ENCODE peak calls at places on chromosomes 6 and 20, in seven cellular contexts. U is endothelial cell of umbilical vein; K is neuronal stem cell; Z is CD8-positive, alpha-beta memory T cell; Y is AG04450; C is astrocyte of the cerebellum; B is brain microvascular endothelial cell. A is an unnamed sample.

GRCh38 chr20:17782768-17783167 is 83.0 kb downstream of the BANF2 start:
- DNase-seq in U (no peak), K (no peak), Z (no peak), Y (no peak), C (no peak), B (no peak), A (no peak)

GRCh38 chr20:39009348-39009747 is 47.2 kb downstream of the DHX35 start:
- DNase-seq in U (peak; percentile 23), K (no peak), Z (no peak), Y (no peak), C (no peak), B (no peak), A (no peak)

GRCh38 chr6:80094017-80094416 is 12.5 kb upstream of the BCKDHB start:
- DNase-seq in U (peak; percentile 38), K (peak; percentile 3), Z (no peak), Y (no peak), C (no peak), B (peak; percentile 3), A (no peak)

GRCh38 chr20:50071039-50071888 is 41.7 kb downstream of the UBE2V1 start:
- DNase-seq in U (peak; percentile 85), K (peak; percentile 88), Z (peak; percentile 88), Y (peak; percentile 38), C (peak; percentile 44), B (peak; percentile 63), A (no peak)

GRCh38 chr6:1423578-1423977 is 34.2 kb downstream of the FOXF2 start:
- DNase-seq in U (no peak), K (no peak), Z (no peak), Y (no peak), C (no peak), B (no peak), A (peak; percentile 66)

GRCh38 chr6:121838842-121839241 is 403.4 kb downstream of the GJA1 start:
- DNase-seq in U (no peak), K (no peak), Z (no peak), Y (no peak), C (peak; percentile 86), B (peak; percentile 75), A (peak; percentile 55)

GRCh38 chr6:144341831-144342527 is 56.8 kb downstream of the UTRN start:
- DNase-seq in U (no peak), K (no peak), Z (no peak), Y (no peak), C (no peak), B (no peak), A (no peak)

GRCh38 chr6:12034831-12035230 is 22.7 kb downstream of the HIVEP1 start:
- DNase-seq in U (no peak), K (no peak), Z (no peak), Y (no peak), C (no peak), B (no peak), A (no peak)

GRCh38 chr20:33275215-33275614 is 7.8 kb upstream of the BPIFB1 start:
- DNase-seq in U (no peak), K (no peak), Z (no peak), Y (no peak), C (no peak), B (no peak), A (no peak)

GRCh38 chr6:140415266-140415665 is 1040.8 kb upstream of the CITED2 start:
- DNase-seq in U (no peak), K (no peak), Z (no peak), Y (no peak), C (no peak), B (no peak), A (no peak)

GRCh38 chr6:112909781-112910180 is 562.7 kb downstream of the RFPL4B start:
- DNase-seq in U (no peak), K (no peak), Z (no peak), Y (no peak), C (peak; percentile 55), B (no peak), A (no peak)

GRCh38 chr6:53887318-53887717 is 92.5 kb downstream of the LRRC1 start:
- DNase-seq in U (no peak), K (no peak), Z (no peak), Y (no peak), C (no peak), B (no peak), A (no peak)

GRCh38 chr6:42449917-42450313 is 1.8 kb downstream of the TRERF1 start:
- DNase-seq in U (no peak), K (no peak), Z (no peak), Y (no peak), C (no peak), B (no peak), A (no peak)

GRCh38 chr6:136586295-136586694 is 36.1 kb upstream of the MAP7 start:
- DNase-seq in U (no peak), K (no peak), Z (no peak), Y (peak; percentile 87), C (peak; percentile 53), B (peak; percentile 91), A (no peak)

GRCh38 chr6:97726378-97726777 is 443.4 kb upstream of the MMS22L start:
- DNase-seq in U (no peak), K (no peak), Z (no peak), Y (no peak), C (no peak), B (no peak), A (no peak)

GRCh38 chr20:59808729-59809381 is 124.6 kb downstream of the SYCP2 start:
- DNase-seq in U (no peak), K (no peak), Z (no peak), Y (no peak), C (no peak), B (no peak), A (no peak)

GRCh38 chr6:121932071-121933009 is 467.1 kb upstream of the HSF2 start:
- DNase-seq in U (peak; percentile 86), K (peak; percentile 18), Z (no peak), Y (peak; percentile 82), C (peak; percentile 47), B (peak; percentile 86), A (peak; percentile 50)

GRCh38 chr6:41571066-41571780 is 25.0 kb downstream of the FOXP4 start:
- DNase-seq in U (no peak), K (no peak), Z (no peak), Y (no peak), C (no peak), B (no peak), A (no peak)

GRCh38 chr6:84469144-84469543 is 241.7 kb upstream of the CEP162 start:
- DNase-seq in U (no peak), K (no peak), Z (no peak), Y (no peak), C (no peak), B (no peak), A (no peak)

GRCh38 chr20:50285376-50286173 is 94.9 kb downstream of the CEBPB start:
- DNase-seq in U (peak; percentile 72), K (no peak), Z (no peak), Y (no peak), C (peak; percentile 45), B (no peak), A (no peak)

GRCh38 chr6:44072959-44073611 is 54.2 kb downstream of the MRPL14 start:
- DNase-seq in U (peak; percentile 57), K (peak; percentile 85), Z (peak; percentile 55), Y (no peak), C (no peak), B (peak; percentile 67), A (no peak)

GRCh38 chr6:19697744-19698290 is 139.4 kb upstream of the ID4 start:
- DNase-seq in U (no peak), K (no peak), Z (no peak), Y (peak; percentile 41), C (peak; percentile 87), B (peak; percentile 91), A (no peak)

GRCh38 chr6:2931970-2932748 is 29.1 kb upstream of the SERPINB9 start:
- DNase-seq in U (peak; percentile 84), K (peak; percentile 85), Z (peak; percentile 70), Y (peak; percentile 4), C (peak; percentile 39), B (peak; percentile 75), A (no peak)
- H3K4me3 ChIP-seq in U (no peak overlapping the region), K (no peak overlapping the region), Z (peak overlapping the region; percentile 24), Y (no peak overlapping the region), C (no peak overlapping the region), B (no peak overlapping the region), A (no peak overlapping the region)

GRCh38 chr6:158939255-158940170 is 60.5 kb downstream of the RSPH3 start:
- DNase-seq in U (peak; percentile 13), K (no peak), Z (no peak), Y (no peak), C (no peak), B (no peak), A (no peak)
- H3K4me3 ChIP-seq in U (peak overlapping the region; percentile 27), K (peak overlapping the region; percentile 73), Z (peak overlapping the region; percentile 20), Y (no peak overlapping the region), C (no peak overlapping the region), B (peak overlapping the region; percentile 42), A (peak overlapping the region; percentile 24)

GRCh38 chr6:127118505-127119360 is at the start of gene RSPO3:
- DNase-seq in U (peak; percentile 66), K (peak; percentile 44), Z (no peak), Y (no peak), C (no peak), B (peak; percentile 21), A (no peak)
- H3K4me3 ChIP-seq in U (peak within 1 kb of the TSS; percentile 59), K (peak within 1 kb of the TSS; percentile 79), Z (no peak within 1 kb of the TSS), Y (peak within 1 kb of the TSS; percentile 52), C (peak within 1 kb of the TSS; percentile 51), B (peak within 1 kb of the TSS; percentile 56), A (peak within 1 kb of the TSS; percentile 50)

GRCh38 chr20:51490635-51491034 is 51.9 kb downstream of the NFATC2 start:
- DNase-seq in U (no peak), K (no peak), Z (no peak), Y (no peak), C (no peak), B (no peak), A (no peak)

GRCh38 chr20:51493346-51493791 is 49.1 kb downstream of the NFATC2 start:
- DNase-seq in U (no peak), K (no peak), Z (peak; percentile 31), Y (no peak), C (no peak), B (no peak), A (no peak)

GRCh38 chr20:51494241-51495110 is 48.0 kb downstream of the NFATC2 start:
- DNase-seq in U (no peak), K (no peak), Z (peak; percentile 37), Y (no peak), C (no peak), B (no peak), A (no peak)

GRCh38 chr20:51491393-51491792 is 51.1 kb downstream of the NFATC2 start:
- DNase-seq in U (no peak), K (no peak), Z (no peak), Y (no peak), C (no peak), B (no peak), A (no peak)

DNA sequence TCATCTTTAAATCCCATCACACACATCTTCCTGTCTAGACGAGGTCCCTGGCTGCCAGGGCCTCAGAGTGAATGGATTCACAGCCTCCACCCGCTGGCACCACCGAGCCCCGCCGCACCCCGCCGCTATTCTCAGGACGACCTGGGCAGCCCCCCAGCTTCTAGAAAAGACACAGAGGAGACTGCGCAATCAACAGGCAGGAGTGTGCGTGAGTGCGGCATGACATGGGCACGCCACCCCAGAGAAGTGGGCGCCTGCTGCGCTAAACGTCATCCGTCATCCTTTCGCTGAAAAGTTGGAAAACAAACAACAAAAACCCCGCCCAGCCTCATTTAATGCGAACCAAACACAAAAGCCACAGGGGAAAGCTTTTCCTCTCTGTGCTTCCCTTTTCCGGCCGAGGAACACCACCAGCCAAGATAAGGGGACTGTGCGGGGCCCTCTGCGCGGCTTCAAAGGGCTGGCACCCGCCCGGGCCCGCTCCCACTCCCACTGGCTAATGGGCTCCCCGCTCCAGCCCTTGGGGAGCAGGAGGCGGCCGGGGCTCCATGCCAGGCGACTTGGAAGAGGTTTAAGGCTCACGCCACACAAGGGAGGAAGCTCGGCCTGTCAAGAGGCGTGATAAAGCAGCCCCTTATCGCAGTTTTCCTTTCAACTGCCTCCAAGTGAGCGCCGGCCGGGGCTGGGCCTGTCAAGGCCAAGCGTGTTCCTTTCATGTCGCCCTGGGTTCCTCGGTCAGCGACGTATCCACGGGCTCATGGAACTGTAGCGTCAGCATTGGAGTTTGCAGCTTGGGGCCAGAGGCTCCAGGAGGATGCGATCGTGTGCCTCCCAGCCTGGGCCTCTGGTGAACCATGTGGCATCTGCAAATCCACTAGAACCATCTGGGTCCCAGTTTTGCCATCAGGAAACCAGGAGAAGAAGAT is 50.1 kb downstream of the NFATC2 start:
- DNase-seq in U (peak; percentile 92), K (no peak), Z (no peak), Y (no peak), C (no peak), B (no peak), A (no peak)
- H3K4me3 ChIP-seq in U (no peak overlapping the region), K (no peak overlapping the region), Z (no peak overlapping the region), Y (no peak overlapping the region), C (no peak overlapping the region), B (no peak overlapping the region), A (no peak overlapping the region)